ENCODE peak calls at places on chromosomes 7 and 10, in eight cellular contexts. One of them, this sample, is unnamed.

GRCh38 chr7:127628445-127628844 is 10.5 kb upstream of the PAX4 start:
- ATAC-seq in right cardiac atrium: no peak
- ATAC-seq in left colon: no peak
- ATAC-seq in T-helper 17 cell: no peak
- ATAC-seq in activated T-cell treated with anti-CD3 and anti-CD28 coated beads, Interleukin-2, amount 50 U/mL, for 72 hours: no peak
- ATAC-seq in PC-3: peak
- ATAC-seq in HCT116: peak
- ATAC-seq in CD8-positive, alpha-beta T cell: no peak
- ATAC-seq in this sample: no peak

GRCh38 chr7:133778472-133778871 is 348.7 kb upstream of the LRGUK start:
- ATAC-seq in PC-3: no peak
- ATAC-seq in HCT116: no peak
- ATAC-seq in activated T-cell treated with anti-CD3 and anti-CD28 coated beads, Interleukin-2, amount 50 U/mL, for 72 hours: peak
- ATAC-seq in right cardiac atrium: no peak
- ATAC-seq in T-helper 17 cell: no peak
- ATAC-seq in left colon: no peak
- ATAC-seq in CD8-positive, alpha-beta T cell: no peak
- ATAC-seq in this sample: no peak

GRCh38 chr7:1156782-1157535 is 3.0 kb downstream of the ZFAND2A start:
- ATAC-seq in CD8-positive, alpha-beta T cell: no peak
- ATAC-seq in right cardiac atrium: no peak
- ATAC-seq in activated T-cell treated with anti-CD3 and anti-CD28 coated beads, Interleukin-2, amount 50 U/mL, for 72 hours: no peak
- ATAC-seq in PC-3: peak
- ATAC-seq in HCT116: no peak
- ATAC-seq in T-helper 17 cell: no peak
- ATAC-seq in left colon: peak
- ATAC-seq in this sample: no peak

GRCh38 chr7:150489812-150490211 is 24.9 kb upstream of the GIMAP7 start:
- ATAC-seq in HCT116: no peak
- ATAC-seq in left colon: no peak
- ATAC-seq in activated T-cell treated with anti-CD3 and anti-CD28 coated beads, Interleukin-2, amount 50 U/mL, for 72 hours: no peak
- ATAC-seq in T-helper 17 cell: no peak
- ATAC-seq in CD8-positive, alpha-beta T cell: no peak
- ATAC-seq in PC-3: no peak
- ATAC-seq in right cardiac atrium: no peak
- ATAC-seq in this sample: no peak

GRCh38 chr10:598415-599170 is 90.9 kb downstream of the DIP2C start:
- ATAC-seq in CD8-positive, alpha-beta T cell: no peak
- ATAC-seq in activated T-cell treated with anti-CD3 and anti-CD28 coated beads, Interleukin-2, amount 50 U/mL, for 72 hours: no peak
- ATAC-seq in HCT116: no peak
- ATAC-seq in right cardiac atrium: no peak
- ATAC-seq in T-helper 17 cell: no peak
- ATAC-seq in PC-3: no peak
- ATAC-seq in left colon: no peak
- ATAC-seq in this sample: no peak

GRCh38 chr7:99459087-99459486 is 6.9 kb downstream of the ATP5MF start:
- ATAC-seq in CD8-positive, alpha-beta T cell: peak
- ATAC-seq in activated T-cell treated with anti-CD3 and anti-CD28 coated beads, Interleukin-2, amount 50 U/mL, for 72 hours: peak
- ATAC-seq in PC-3: peak
- ATAC-seq in HCT116: peak
- ATAC-seq in left colon: peak
- ATAC-seq in T-helper 17 cell: peak
- ATAC-seq in right cardiac atrium: no peak
- ATAC-seq in this sample: peak

GRCh38 chr7:127938588-127938987 is 92.6 kb downstream of the LRRC4 start:
- ATAC-seq in PC-3: peak
- ATAC-seq in HCT116: peak
- ATAC-seq in T-helper 17 cell: no peak
- ATAC-seq in left colon: no peak
- ATAC-seq in right cardiac atrium: no peak
- ATAC-seq in activated T-cell treated with anti-CD3 and anti-CD28 coated beads, Interleukin-2, amount 50 U/mL, for 72 hours: no peak
- ATAC-seq in CD8-positive, alpha-beta T cell: no peak
- ATAC-seq in this sample: peak

GRCh38 chr10:95242581-95243317 is 48.1 kb downstream of the PDLIM1 start:
- ATAC-seq in right cardiac atrium: no peak
- ATAC-seq in T-helper 17 cell: no peak
- ATAC-seq in CD8-positive, alpha-beta T cell: no peak
- ATAC-seq in left colon: peak
- ATAC-seq in PC-3: peak
- ATAC-seq in HCT116: peak
- ATAC-seq in activated T-cell treated with anti-CD3 and anti-CD28 coated beads, Interleukin-2, amount 50 U/mL, for 72 hours: peak
- ATAC-seq in this sample: peak

GRCh38 chr10:70866424-70866823 is 21.9 kb downstream of the PCBD1 start:
- ATAC-seq in T-helper 17 cell: no peak
- ATAC-seq in right cardiac atrium: no peak
- ATAC-seq in CD8-positive, alpha-beta T cell: no peak
- ATAC-seq in activated T-cell treated with anti-CD3 and anti-CD28 coated beads, Interleukin-2, amount 50 U/mL, for 72 hours: no peak
- ATAC-seq in PC-3: peak
- ATAC-seq in HCT116: no peak
- ATAC-seq in left colon: peak
- ATAC-seq in this sample: peak

GRCh38 chr7:4185736-4186512 is 496.2 kb upstream of the FOXK1 start:
- ATAC-seq in HCT116: no peak
- ATAC-seq in right cardiac atrium: no peak
- ATAC-seq in left colon: no peak
- ATAC-seq in activated T-cell treated with anti-CD3 and anti-CD28 coated beads, Interleukin-2, amount 50 U/mL, for 72 hours: no peak
- ATAC-seq in T-helper 17 cell: no peak
- ATAC-seq in CD8-positive, alpha-beta T cell: no peak
- ATAC-seq in PC-3: no peak
- ATAC-seq in this sample: no peak

GRCh38 chr7:149404396-149404795 is 56.5 kb downstream of the ZNF777 start:
- ATAC-seq in CD8-positive, alpha-beta T cell: no peak
- ATAC-seq in right cardiac atrium: peak
- ATAC-seq in left colon: no peak
- ATAC-seq in HCT116: no peak
- ATAC-seq in T-helper 17 cell: no peak
- ATAC-seq in PC-3: no peak
- ATAC-seq in activated T-cell treated with anti-CD3 and anti-CD28 coated beads, Interleukin-2, amount 50 U/mL, for 72 hours: no peak
- ATAC-seq in this sample: no peak